ENCODE peak calls at places on chromosomes 5 and 9, in four cellular contexts. One of them, this sample, is unnamed.

GRCh38 chr5:151570512-151571269 is 20.4 kb downstream of the FAT2 start:
- DNase-seq in GM23338: peak; percentile 83
- DNase-seq in endothelial cell of umbilical vein: no peak
- DNase-seq in SK-N-SH: no peak
- DNase-seq in this sample: peak; percentile 42

GRCh38 chr9:136671646-136672430 is 9.1 kb downstream of the EGFL7 start:
- DNase-seq in GM23338: peak; percentile 77
- DNase-seq in endothelial cell of umbilical vein: peak; percentile 62
- DNase-seq in SK-N-SH: peak; percentile 93
- DNase-seq in this sample: peak; percentile 98

GRCh38 chr5:65791721-65792698 is 70.0 kb downstream of the NLN start:
- DNase-seq in GM23338: no peak
- DNase-seq in endothelial cell of umbilical vein: no peak
- DNase-seq in SK-N-SH: no peak
- DNase-seq in this sample: no peak

GRCh38 chr9:86800681-86801080 is 146.6 kb downstream of the GAS1 start:
- DNase-seq in GM23338: no peak
- DNase-seq in endothelial cell of umbilical vein: no peak
- DNase-seq in SK-N-SH: no peak
- DNase-seq in this sample: no peak

GRCh38 chr9:82466616-82467251 is 478.2 kb downstream of the SPATA31D1 start:
- DNase-seq in GM23338: peak; percentile 88
- DNase-seq in endothelial cell of umbilical vein: no peak
- DNase-seq in SK-N-SH: no peak
- DNase-seq in this sample: peak; percentile 45

GRCh38 chr5:56286015-56286992 is 53.2 kb upstream of the ANKRD55 start:
- DNase-seq in GM23338: no peak
- DNase-seq in endothelial cell of umbilical vein: no peak
- DNase-seq in SK-N-SH: peak; percentile 82
- DNase-seq in this sample: no peak

GRCh38 chr5:132090107-132090506 is 16.5 kb downstream of the CSF2 start:
- DNase-seq in GM23338: no peak
- DNase-seq in endothelial cell of umbilical vein: peak; percentile 60
- DNase-seq in SK-N-SH: no peak
- DNase-seq in this sample: no peak

GRCh38 chr5:54944364-54944763 is 41.0 kb downstream of the ESM1 start:
- DNase-seq in GM23338: peak; percentile 50
- DNase-seq in endothelial cell of umbilical vein: peak; percentile 75
- DNase-seq in SK-N-SH: peak; percentile 22
- DNase-seq in this sample: peak; percentile 25

GRCh38 chr5:124963236-124963929 is 216.9 kb upstream of the ZNF608 start:
- DNase-seq in GM23338: peak; percentile 56
- DNase-seq in endothelial cell of umbilical vein: no peak
- DNase-seq in SK-N-SH: no peak
- DNase-seq in this sample: peak; percentile 77

GRCh38 chr5:136620016-136620419 is 254.7 kb upstream of the TRPC7 start:
- DNase-seq in GM23338: no peak
- DNase-seq in endothelial cell of umbilical vein: peak; percentile 91
- DNase-seq in SK-N-SH: no peak
- DNase-seq in this sample: no peak

GRCh38 chr9:16367605-16368424 is 502.7 kb downstream of the BNC2 start:
- DNase-seq in GM23338: no peak
- DNase-seq in endothelial cell of umbilical vein: no peak
- DNase-seq in SK-N-SH: no peak
- DNase-seq in this sample: no peak

GRCh38 chr9:100598641-100599145 is 20.8 kb downstream of the CAVIN4 start:
- DNase-seq in GM23338: peak; percentile 99
- DNase-seq in endothelial cell of umbilical vein: peak; percentile 77
- DNase-seq in SK-N-SH: peak; percentile 86
- DNase-seq in this sample: peak; percentile 91

GRCh38 chr9:20309209-20309608 is 313.1 kb downstream of the MLLT3 start:
- DNase-seq in GM23338: no peak
- DNase-seq in endothelial cell of umbilical vein: no peak
- DNase-seq in SK-N-SH: no peak
- DNase-seq in this sample: no peak

GRCh38 chr9:8816361-8816760 is 1016.8 kb upstream of the DMAC1 start:
- DNase-seq in GM23338: peak; percentile 67
- DNase-seq in endothelial cell of umbilical vein: no peak
- DNase-seq in SK-N-SH: peak; percentile 2
- DNase-seq in this sample: peak; percentile 1

GRCh38 chr9:130461218-130461630 is 16.5 kb downstream of the ASS1 start:
- DNase-seq in GM23338: peak; percentile 82
- DNase-seq in endothelial cell of umbilical vein: peak; percentile 28
- DNase-seq in SK-N-SH: peak; percentile 87
- DNase-seq in this sample: peak; percentile 96

GRCh38 chr9:133483611-133484010 is 4.7 kb upstream of the SLC2A6 start:
- DNase-seq in GM23338: no peak
- DNase-seq in endothelial cell of umbilical vein: no peak
- DNase-seq in SK-N-SH: no peak
- DNase-seq in this sample: peak; percentile 39

GRCh38 chr5:136191304-136192014 is 1.5 kb downstream of the SMIM32 start:
- DNase-seq in GM23338: peak; percentile 78
- DNase-seq in endothelial cell of umbilical vein: peak; percentile 35
- DNase-seq in SK-N-SH: peak; percentile 24
- DNase-seq in this sample: peak; percentile 68

GRCh38 chr9:103301051-103301450 is 305.9 kb downstream of the CYLC2 start:
- DNase-seq in GM23338: peak; percentile 0
- DNase-seq in endothelial cell of umbilical vein: no peak
- DNase-seq in SK-N-SH: no peak
- DNase-seq in this sample: no peak

GRCh38 chr5:179153341-179153901 is 93.2 kb downstream of the ZNF354C start:
- DNase-seq in GM23338: no peak
- DNase-seq in endothelial cell of umbilical vein: no peak
- DNase-seq in SK-N-SH: no peak
- DNase-seq in this sample: no peak

GRCh38 chr5:81750308-81751008 is 439 bp downstream of the SSBP2 start:
- DNase-seq in GM23338: peak; percentile 62
- DNase-seq in endothelial cell of umbilical vein: no peak
- DNase-seq in SK-N-SH: peak; percentile 76
- DNase-seq in this sample: peak; percentile 83

GRCh38 chr5:56737002-56737621 is 78.2 kb upstream of the MAP3K1 start:
- DNase-seq in GM23338: no peak
- DNase-seq in endothelial cell of umbilical vein: peak; percentile 54
- DNase-seq in SK-N-SH: no peak
- DNase-seq in this sample: no peak

GRCh38 chr5:170293273-170293672 is 4.3 kb downstream of the LCP2 start:
- DNase-seq in GM23338: no peak
- DNase-seq in endothelial cell of umbilical vein: no peak
- DNase-seq in SK-N-SH: no peak
- DNase-seq in this sample: no peak

GRCh38 chr5:60958088-60958487 is 13.1 kb downstream of the NDUFAF2 start:
- DNase-seq in GM23338: no peak
- DNase-seq in endothelial cell of umbilical vein: no peak
- DNase-seq in SK-N-SH: no peak
- DNase-seq in this sample: no peak

GRCh38 chr9:108182950-108183381 is 672.8 kb downstream of the ACTL7B start:
- DNase-seq in GM23338: no peak
- DNase-seq in endothelial cell of umbilical vein: peak; percentile 19
- DNase-seq in SK-N-SH: no peak
- DNase-seq in this sample: no peak

GRCh38 chr5:494667-495255 is 29.5 kb downstream of the SLC9A3 start:
- DNase-seq in GM23338: no peak
- DNase-seq in endothelial cell of umbilical vein: no peak
- DNase-seq in SK-N-SH: no peak
- DNase-seq in this sample: peak; percentile 79
- H3K27me3 ChIP-seq in GM23338: peaks cover 16% of the 10 kb centered on the region
- H3K27me3 ChIP-seq in endothelial cell of umbilical vein: no peaks in the 10 kb centered on the region
- H3K27me3 ChIP-seq in SK-N-SH: peaks cover 35% of the 10 kb centered on the region
- H3K27me3 ChIP-seq in this sample: peaks cover 14% of the 10 kb centered on the region

DNA sequence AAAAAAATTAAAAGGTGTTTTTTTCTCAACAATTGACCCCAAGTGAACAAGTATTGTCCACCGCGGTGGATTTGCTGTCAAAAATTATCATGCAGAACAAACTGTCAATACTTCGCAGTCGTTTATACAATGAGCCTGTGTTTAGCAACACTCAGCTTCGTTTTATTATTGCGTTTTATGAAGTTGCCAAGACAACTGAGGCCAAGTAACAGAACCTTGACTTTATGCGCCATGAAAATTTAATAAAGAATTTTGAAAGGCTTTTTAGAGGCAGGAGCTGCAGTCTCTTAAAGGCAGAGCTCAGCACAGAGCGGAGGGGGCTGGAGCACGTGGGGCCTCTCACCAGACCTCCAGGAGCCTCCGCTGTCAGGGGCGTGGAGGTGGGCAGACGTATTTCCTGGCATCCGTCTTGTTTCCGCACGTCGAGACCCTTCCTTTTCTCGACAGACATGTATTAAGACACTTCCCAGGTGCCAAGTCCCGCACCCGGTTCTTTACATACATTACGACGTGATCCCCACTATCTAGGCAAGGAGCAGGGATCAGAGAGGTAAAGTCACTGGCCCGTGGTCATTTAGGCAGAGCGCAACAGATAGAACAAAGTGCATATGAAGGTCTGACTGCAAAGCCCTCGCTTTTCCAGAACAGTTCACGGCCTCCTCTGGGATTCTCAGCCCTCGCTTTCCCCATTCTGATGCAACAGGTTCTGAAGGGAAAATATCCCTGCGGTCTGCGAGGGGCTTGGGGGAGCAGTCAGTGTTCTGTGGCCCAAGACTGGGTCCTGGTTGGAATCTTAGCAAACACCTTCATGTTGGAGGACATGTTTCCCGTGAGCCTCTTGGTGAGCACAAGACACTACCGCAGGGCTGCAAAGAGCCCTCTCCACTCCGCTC is 164.4 kb downstream of the DAB2IP start:
- DNase-seq in GM23338: no peak
- DNase-seq in endothelial cell of umbilical vein: no peak
- DNase-seq in SK-N-SH: no peak
- DNase-seq in this sample: no peak
- H3K27me3 ChIP-seq in GM23338: no peaks in the 10 kb centered on the region
- H3K27me3 ChIP-seq in endothelial cell of umbilical vein: no peaks in the 10 kb centered on the region
- H3K27me3 ChIP-seq in SK-N-SH: no peaks in the 10 kb centered on the region
- H3K27me3 ChIP-seq in this sample: peaks cover 5% of the 10 kb centered on the region

GRCh38 chr9:36750630-36751029 is 177.9 kb downstream of the MELK start:
- DNase-seq in GM23338: no peak
- DNase-seq in endothelial cell of umbilical vein: no peak
- DNase-seq in SK-N-SH: no peak
- DNase-seq in this sample: no peak

GRCh38 chr9:36745977-36746376 is 173.3 kb downstream of the MELK start:
- DNase-seq in GM23338: no peak
- DNase-seq in endothelial cell of umbilical vein: no peak
- DNase-seq in SK-N-SH: no peak
- DNase-seq in this sample: no peak

GRCh38 chr9:36748322-36748899 is 175.7 kb downstream of the MELK start:
- DNase-seq in GM23338: peak; percentile 76
- DNase-seq in endothelial cell of umbilical vein: peak; percentile 44
- DNase-seq in SK-N-SH: no peak
- DNase-seq in this sample: peak; percentile 87

GRCh38 chr9:36746415-36746814 is 173.7 kb downstream of the MELK start:
- DNase-seq in GM23338: no peak
- DNase-seq in endothelial cell of umbilical vein: no peak
- DNase-seq in SK-N-SH: no peak
- DNase-seq in this sample: no peak

DNA sequence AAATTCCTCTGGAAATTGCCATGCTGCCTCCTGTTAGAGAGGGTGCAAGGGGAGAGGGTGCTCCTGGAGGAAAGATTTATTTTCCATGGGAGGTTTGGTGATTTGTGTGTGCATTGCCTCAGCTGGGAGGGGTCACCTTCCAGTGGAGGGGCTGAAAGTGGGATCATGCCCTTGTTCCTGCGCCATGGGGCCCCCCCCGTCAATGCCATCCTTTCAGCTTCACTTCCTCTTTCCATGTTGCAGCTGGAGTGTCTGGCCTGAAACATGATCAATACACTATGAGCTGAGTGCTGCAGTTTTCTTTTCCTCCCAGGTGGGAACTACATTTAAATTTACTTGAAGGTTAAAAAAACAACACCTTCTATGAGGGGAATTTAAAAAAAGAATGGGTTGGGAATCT is 176.8 kb downstream of the MELK start:
- DNase-seq in GM23338: no peak
- DNase-seq in endothelial cell of umbilical vein: no peak
- DNase-seq in SK-N-SH: no peak
- DNase-seq in this sample: no peak
- H3K27me3 ChIP-seq in GM23338: no peaks in the 10 kb centered on the region
- H3K27me3 ChIP-seq in endothelial cell of umbilical vein: peaks cover 2% of the 10 kb centered on the region
- H3K27me3 ChIP-seq in SK-N-SH: peaks cover under 1% of the 10 kb centered on the region
- H3K27me3 ChIP-seq in this sample: no peaks in the 10 kb centered on the region

DNA sequence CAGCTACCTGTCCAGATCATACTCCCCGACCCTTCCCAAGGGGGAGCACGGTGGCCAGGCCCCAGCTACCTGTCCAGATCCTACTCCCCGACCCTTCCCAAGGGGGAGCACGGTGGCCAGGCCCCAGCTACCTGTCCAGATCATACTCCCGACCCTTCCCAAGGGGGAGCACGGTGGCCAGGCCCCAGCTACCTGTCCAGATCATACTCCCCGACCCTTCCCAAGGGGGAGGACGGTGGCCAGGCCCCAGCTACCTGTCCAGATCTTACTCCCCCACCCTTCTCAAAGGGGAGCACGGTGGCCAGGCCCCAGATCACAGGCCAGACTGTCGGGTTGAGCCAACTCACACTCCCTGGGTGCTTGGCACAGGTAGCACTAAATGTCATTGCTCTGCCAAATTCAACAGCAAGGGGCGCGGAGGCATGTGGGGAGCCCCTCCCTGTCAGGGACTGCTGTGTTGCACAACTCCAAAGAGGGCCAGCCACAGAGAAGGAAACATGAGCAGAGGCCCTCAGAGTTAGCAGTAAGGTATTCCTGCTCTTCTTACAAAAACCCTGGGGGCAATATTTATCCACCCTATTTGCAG is 136.9 kb downstream of the OLFM1 start:
- DNase-seq in GM23338: no peak
- DNase-seq in endothelial cell of umbilical vein: no peak
- DNase-seq in SK-N-SH: no peak
- DNase-seq in this sample: no peak
- H3K27me3 ChIP-seq in GM23338: no peaks in the 10 kb centered on the region
- H3K27me3 ChIP-seq in endothelial cell of umbilical vein: no peaks in the 10 kb centered on the region
- H3K27me3 ChIP-seq in SK-N-SH: no peaks in the 10 kb centered on the region
- H3K27me3 ChIP-seq in this sample: no peaks in the 10 kb centered on the region

DNA sequence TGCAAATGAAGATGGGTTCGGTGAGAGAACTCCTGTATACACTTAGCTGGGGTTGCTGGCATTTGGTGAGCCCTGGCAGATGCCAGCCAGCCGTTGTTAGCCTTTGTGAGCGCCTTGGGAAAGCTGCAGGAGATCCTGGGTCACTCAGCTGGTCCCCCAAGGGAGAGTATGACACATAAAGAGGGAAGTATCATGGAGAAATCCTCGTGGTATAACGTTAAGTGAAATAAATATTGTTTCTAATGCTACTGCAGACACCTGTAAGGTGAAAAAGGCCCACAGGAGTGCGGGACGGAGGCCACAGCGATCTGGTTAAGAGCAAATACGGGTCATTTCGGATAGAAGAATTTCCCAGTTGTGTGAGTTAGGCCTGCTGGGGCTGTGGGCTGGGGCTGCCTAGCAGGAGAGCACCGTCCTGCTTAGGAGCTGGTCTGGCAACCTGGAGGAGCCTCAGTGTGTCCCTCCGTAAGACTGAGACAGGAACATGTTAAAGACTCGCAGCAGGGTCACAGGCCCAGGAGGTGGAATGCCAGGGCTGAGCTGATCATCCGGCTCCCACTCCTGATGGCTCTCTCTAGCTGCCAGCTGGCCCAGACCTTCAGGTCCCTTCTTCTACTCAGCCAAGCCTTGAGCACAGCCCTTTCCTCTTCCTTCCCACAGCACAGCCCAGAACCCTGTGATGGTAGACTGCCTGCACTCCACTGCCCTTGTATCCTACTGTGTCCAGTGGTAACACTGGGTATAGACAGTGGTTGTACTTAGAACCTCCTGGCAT is 4.9 kb downstream of the NKX2-5 start:
- DNase-seq in GM23338: peak; percentile 31
- DNase-seq in endothelial cell of umbilical vein: no peak
- DNase-seq in SK-N-SH: no peak
- DNase-seq in this sample: peak; percentile 69
- H3K27me3 ChIP-seq in GM23338: peaks cover 100% of the 10 kb centered on the region
- H3K27me3 ChIP-seq in endothelial cell of umbilical vein: peaks cover 80% of the 10 kb centered on the region
- H3K27me3 ChIP-seq in SK-N-SH: peaks cover 100% of the 10 kb centered on the region
- H3K27me3 ChIP-seq in this sample: peaks cover 95% of the 10 kb centered on the region

This sample was measured in H7.